ENCODE peak calls at places on chromosomes 12 and 14, in six cellular contexts. N is HepG2, A is GM12878, D is HCT116, C is H1, Z is K562. Q is an unnamed sample.

GRCh38 chr14:95679148-95679547 is 7.1 kb upstream of the TCL1B start:
- DNase-seq in N (no peak), A (no peak), D (no peak), C (no peak), Z (no peak), Q (no peak)

GRCh38 chr12:63495974-63496373 is 172.3 kb downstream of the DPY19L2 start:
- DNase-seq in N (no peak), A (no peak), D (no peak), C (no peak), Z (no peak), Q (no peak)

GRCh38 chr14:100303179-100303578 is 3.1 kb downstream of the SLC25A29 start:
- DNase-seq in N (no peak), A (no peak), D (no peak), C (no peak), Z (peak), Q (peak)

GRCh38 chr14:81466854-81467253 is 66.7 kb upstream of the STON2 start:
- DNase-seq in N (no peak), A (no peak), D (no peak), C (no peak), Z (no peak), Q (no peak)

GRCh38 chr14:79586401-79586800 is 624.9 kb downstream of the DIO2 start:
- DNase-seq in N (no peak), A (no peak), D (no peak), C (no peak), Z (no peak), Q (no peak)

GRCh38 chr14:32370720-32371119 is 41.6 kb downstream of the AKAP6 start:
- DNase-seq in N (no peak), A (no peak), D (peak), C (no peak), Z (no peak), Q (no peak)

GRCh38 chr12:77842430-77842829 is 11.7 kb downstream of the NAV3 start:
- DNase-seq in N (peak), A (no peak), D (no peak), C (no peak), Z (no peak), Q (no peak)

GRCh38 chr12:62128186-62128965 is 131.8 kb upstream of the USP15 start:
- DNase-seq in N (no peak), A (no peak), D (no peak), C (no peak), Z (no peak), Q (no peak)

GRCh38 chr14:26621366-26621765 is 23.5 kb upstream of the NOVA1 start:
- DNase-seq in N (no peak), A (no peak), D (no peak), C (no peak), Z (no peak), Q (no peak)

GRCh38 chr14:57066887-57067513 is 201.7 kb downstream of the EXOC5 start:
- DNase-seq in N (peak), A (no peak), D (peak), C (peak), Z (peak), Q (peak)

GRCh38 chr12:101839324-101840283 is 8.8 kb upstream of the GNPTAB start:
- DNase-seq in N (peak), A (no peak), D (peak), C (peak), Z (peak), Q (peak)

GRCh38 chr14:20427231-20428009 is 8.5 kb downstream of the KLHL33 start:
- DNase-seq in N (peak), A (peak), D (peak), C (no peak), Z (peak), Q (no peak)

GRCh38 chr14:76867536-76868452 is 41.6 kb downstream of the LRRC74A start:
- DNase-seq in N (no peak), A (no peak), D (no peak), C (no peak), Z (no peak), Q (no peak)

GRCh38 chr12:4865246-4865645 is 44.5 kb upstream of the KCNA1 start:
- DNase-seq in N (no peak), A (no peak), D (no peak), C (no peak), Z (no peak), Q (no peak)

GRCh38 chr14:99682809-99683618 is 1.1 kb upstream of the CYP46A1 start:
- DNase-seq in N (peak), A (no peak), D (peak), C (peak), Z (peak), Q (peak)

GRCh38 chr12:120702629-120703028 is 7.6 kb upstream of the UNC119B start:
- DNase-seq in N (peak), A (no peak), D (no peak), C (no peak), Z (no peak), Q (no peak)

GRCh38 chr12:65856521-65856920 is 32.2 kb downstream of the HMGA2 start:
- DNase-seq in N (no peak), A (no peak), D (no peak), C (no peak), Z (no peak), Q (no peak)

GRCh38 chr12:64889434-64890216 is 65.2 kb downstream of the TBC1D30 start:
- DNase-seq in N (peak), A (no peak), D (no peak), C (no peak), Z (no peak), Q (peak)

GRCh38 chr14:90553298-90553920 is 156.6 kb downstream of the CALM1 start:
- DNase-seq in N (no peak), A (no peak), D (no peak), C (no peak), Z (no peak), Q (no peak)

GRCh38 chr12:28099862-28100261 is 90.4 kb upstream of the CCDC91 start:
- DNase-seq in N (no peak), A (no peak), D (no peak), C (no peak), Z (no peak), Q (no peak)

GRCh38 chr14:102029956-102030355 is 56.9 kb downstream of the HSP90AA1 start:
- DNase-seq in N (peak), A (no peak), D (no peak), C (no peak), Z (no peak), Q (no peak)

GRCh38 chr12:6608592-6609311 is 1.6 kb upstream of the CHD4 start:
- DNase-seq in N (peak), A (no peak), D (no peak), C (no peak), Z (peak), Q (no peak)

GRCh38 chr12:61220337-61220736 is 1039.9 kb upstream of the USP15 start:
- DNase-seq in N (no peak), A (no peak), D (no peak), C (no peak), Z (no peak), Q (no peak)

GRCh38 chr12:6452245-6452731 is 446 bp downstream of the TAPBPL start:
- DNase-seq in N (no peak), A (no peak), D (no peak), C (peak), Z (peak), Q (no peak)

GRCh38 chr12:14262771-14263511 is 102.5 kb upstream of the ATF7IP start:
- DNase-seq in N (no peak), A (no peak), D (no peak), C (no peak), Z (no peak), Q (no peak)

GRCh38 chr14:90535556-90535930 is 138.7 kb downstream of the CALM1 start:
- DNase-seq in N (no peak), A (no peak), D (no peak), C (no peak), Z (no peak), Q (no peak)

GRCh38 chr12:96210376-96211055 is 16.3 kb downstream of the ELK3 start:
- DNase-seq in N (no peak), A (no peak), D (no peak), C (no peak), Z (no peak), Q (no peak)
- TF ChIP-seq JUND in N (no peak), A (no peak), D (no peak), C (no peak), Z (no peak), Q (no peak)

DNA sequence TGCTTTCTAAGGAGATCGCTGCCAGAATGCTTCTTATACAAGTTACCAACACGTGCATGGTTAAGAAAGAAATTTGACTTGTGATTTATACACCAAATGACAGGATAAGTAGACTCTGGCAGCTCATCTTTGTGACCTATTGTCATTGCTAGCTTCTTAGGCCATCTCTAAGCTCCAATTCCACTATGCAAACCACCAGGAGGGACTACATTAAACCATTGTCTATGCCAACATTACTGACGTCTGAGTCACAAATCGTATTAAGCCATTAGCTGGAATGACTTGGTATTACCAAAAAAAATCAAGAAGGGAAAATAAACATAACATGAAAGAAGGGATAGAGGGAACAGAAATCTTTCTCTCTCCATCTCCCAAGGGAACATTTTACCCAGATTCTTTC is 15.8 kb upstream of the VPS33A start:
- DNase-seq in N (no peak), A (no peak), D (no peak), C (no peak), Z (no peak), Q (no peak)
- TF ChIP-seq JUND in N (no peak), A (no peak), D (no peak), C (no peak), Z (no peak), Q (no peak)

GRCh38 chr12:95634622-95635621 is 83.6 kb upstream of the USP44 start:
- DNase-seq in N (peak), A (no peak), D (no peak), C (no peak), Z (no peak), Q (no peak)

GRCh38 chr12:95637010-95637409 is 85.7 kb upstream of the USP44 start:
- DNase-seq in N (no peak), A (no peak), D (no peak), C (no peak), Z (no peak), Q (no peak)

GRCh38 chr12:95633671-95634465 is 82.6 kb upstream of the USP44 start:
- DNase-seq in N (no peak), A (no peak), D (no peak), C (no peak), Z (no peak), Q (no peak)

GRCh38 chr12:95641299-95641947 is 90.1 kb upstream of the USP44 start:
- DNase-seq in N (no peak), A (no peak), D (no peak), C (no peak), Z (no peak), Q (no peak)

GRCh38 chr12:95637471-95638155 is 86.3 kb upstream of the USP44 start:
- DNase-seq in N (no peak), A (no peak), D (no peak), C (no peak), Z (no peak), Q (peak)
- TF ChIP-seq JUND in N (no peak), A (no peak), D (no peak), C (no peak), Z (no peak), Q (peak)

DNA sequence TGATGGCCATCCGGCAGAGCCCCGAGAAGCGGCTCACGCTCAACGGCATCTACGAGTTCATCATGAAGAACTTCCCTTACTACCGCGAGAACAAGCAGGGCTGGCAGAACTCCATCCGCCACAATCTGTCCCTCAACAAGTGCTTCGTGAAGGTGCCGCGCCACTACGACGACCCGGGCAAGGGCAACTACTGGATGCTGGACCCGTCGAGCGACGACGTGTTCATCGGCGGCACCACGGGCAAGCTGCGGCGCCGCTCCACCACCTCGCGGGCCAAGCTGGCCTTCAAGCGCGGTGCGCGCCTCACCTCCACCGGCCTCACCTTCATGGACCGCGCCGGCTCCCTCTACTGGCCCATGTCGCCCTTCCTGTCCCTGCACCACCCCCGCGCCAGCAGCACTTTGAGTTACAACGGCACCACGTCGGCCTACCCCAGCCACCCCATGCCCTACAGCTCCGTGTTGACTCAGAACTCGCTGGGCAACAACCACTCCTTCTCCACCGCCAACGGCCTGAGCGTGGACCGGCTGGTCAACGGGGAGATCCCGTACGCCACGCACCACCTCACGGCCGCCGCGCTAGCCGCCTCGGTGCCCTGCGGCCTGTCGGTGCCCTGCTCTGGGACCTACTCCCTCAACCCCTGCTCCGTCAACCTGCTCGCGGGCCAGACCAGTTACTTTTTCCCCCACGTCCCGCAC is 1.4 kb downstream of the FOXG1 start:
- DNase-seq in N (no peak), A (no peak), D (no peak), C (peak), Z (peak), Q (no peak)
- TF ChIP-seq JUND in N (no peak), A (no peak), D (no peak), C (no peak), Z (no peak), Q (no peak)

GRCh38 chr14:23094666-23095195 is at the start of gene ACIN1:
- DNase-seq in N (peak), A (peak), D (peak), C (peak), Z (peak), Q (peak)
- TF ChIP-seq JUND in N (peak), A (no peak), D (no peak), C (no peak), Z (no peak), Q (no peak)

GRCh38 chr12:43057561-43057960 is 468.0 kb upstream of the PRICKLE1 start:
- DNase-seq in N (no peak), A (no peak), D (no peak), C (no peak), Z (no peak), Q (no peak)
- TF ChIP-seq JUND in N (no peak), A (no peak), D (no peak), C (no peak), Z (no peak), Q (no peak)

GRCh38 chr12:3755898-3756297 is 3.0 kb upstream of the CRACR2A start:
- DNase-seq in N (no peak), A (no peak), D (no peak), C (no peak), Z (no peak), Q (no peak)

GRCh38 chr12:3752096-3752709 is 706 bp downstream of the CRACR2A start:
- DNase-seq in N (peak), A (peak), D (peak), C (peak), Z (peak), Q (no peak)

GRCh38 chr12:3752741-3753486 is at the start of gene CRACR2A:
- DNase-seq in N (no peak), A (peak), D (peak), C (peak), Z (peak), Q (no peak)

GRCh38 chr12:3751151-3752095 is 1.5 kb downstream of the CRACR2A start:
- DNase-seq in N (no peak), A (no peak), D (no peak), C (peak), Z (no peak), Q (no peak)

DNA sequence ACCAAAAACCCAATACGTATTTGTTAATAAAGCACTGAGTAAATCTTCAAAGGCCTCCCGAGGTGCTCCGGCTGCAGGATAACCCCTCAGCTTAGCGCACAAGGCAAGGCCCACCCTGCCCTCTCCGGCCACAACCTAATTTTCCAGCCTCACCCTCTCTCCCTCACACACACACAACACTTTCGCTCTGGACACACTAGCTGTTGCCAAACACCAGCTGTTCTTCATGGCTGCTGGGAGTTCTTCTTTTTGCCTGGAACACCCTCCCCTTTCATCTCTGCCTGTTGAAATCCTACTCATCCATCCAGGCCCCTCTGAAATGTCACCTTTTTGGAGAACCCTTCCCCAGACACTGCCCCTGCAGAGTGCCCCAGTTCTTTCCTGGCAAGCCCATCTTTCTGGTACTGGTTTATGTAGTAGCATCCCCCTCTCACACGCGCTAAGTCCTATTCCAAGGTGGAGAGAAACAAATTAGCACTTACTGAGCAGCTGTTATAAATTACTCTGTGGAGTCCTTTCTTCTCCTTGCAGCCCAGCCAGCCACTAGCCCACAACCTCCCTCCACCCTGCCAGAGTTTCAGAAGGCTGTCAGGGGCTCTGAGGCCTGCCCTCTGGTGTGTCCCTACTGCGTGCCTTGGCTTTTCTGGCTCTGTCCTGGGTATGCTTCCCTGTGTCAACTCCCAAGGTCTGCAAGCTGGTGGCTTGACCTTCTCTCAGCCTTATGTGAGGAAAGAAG is 808 bp upstream of the CRACR2A start:
- DNase-seq in N (no peak), A (no peak), D (no peak), C (peak), Z (peak), Q (no peak)
- TF ChIP-seq JUND in N (no peak), A (no peak), D (no peak), C (no peak), Z (no peak), Q (no peak)

GRCh38 chr12:55728185-55728931 is 451 bp downstream of the CD63 start:
- DNase-seq in N (no peak), A (no peak), D (no peak), C (no peak), Z (peak), Q (peak)
- TF ChIP-seq JUND in N (no peak), A (no peak), D (no peak), C (no peak), Z (no peak), Q (no peak)

Q was measured in T47D.